ENCODE peak calls at places on chromosomes 5 and 9, in ten cellular contexts. One of them, this sample, is unnamed.
A peak's percentile ranks its signal among the peaks of the same experiment; 100 is the strongest.

GRCh38 chr9:135736979-135737839 is 35.2 kb downstream of the KCNT1 start:
- DNase-seq in GM12891: no peak
- DNase-seq in body of pancreas: no peak
- DNase-seq in IMR-90: no peak
- DNase-seq in uterus: no peak
- DNase-seq in heart left ventricle: no peak
- DNase-seq in erythroblast: no peak
- DNase-seq in breast epithelium: no peak
- DNase-seq in stomach: no peak
- DNase-seq in adrenal gland: no peak
- DNase-seq in this sample: no peak

GRCh38 chr9:108297025-108297424 is 558.8 kb downstream of the ACTL7B start:
- DNase-seq in GM12891: no peak
- DNase-seq in stomach: no peak
- DNase-seq in IMR-90: peak; percentile 73
- DNase-seq in uterus: peak; percentile 59
- DNase-seq in body of pancreas: peak; percentile 24
- DNase-seq in breast epithelium: peak; percentile 43
- DNase-seq in adrenal gland: no peak
- DNase-seq in heart left ventricle: no peak
- DNase-seq in erythroblast: no peak
- DNase-seq in this sample: peak; percentile 85

GRCh38 chr9:72894342-72894741 is 58.5 kb downstream of the ALDH1A1 start:
- DNase-seq in adrenal gland: no peak
- DNase-seq in breast epithelium: no peak
- DNase-seq in body of pancreas: no peak
- DNase-seq in uterus: no peak
- DNase-seq in erythroblast: no peak
- DNase-seq in IMR-90: peak; percentile 4
- DNase-seq in GM12891: no peak
- DNase-seq in stomach: no peak
- DNase-seq in heart left ventricle: no peak
- DNase-seq in this sample: no peak

GRCh38 chr5:141338538-141339306 is at the start of gene PCDHGA2:
- DNase-seq in GM12891: no peak
- DNase-seq in stomach: no peak
- DNase-seq in adrenal gland: no peak
- DNase-seq in uterus: no peak
- DNase-seq in IMR-90: peak; percentile 66
- DNase-seq in breast epithelium: no peak
- DNase-seq in erythroblast: peak; percentile 25
- DNase-seq in heart left ventricle: no peak
- DNase-seq in body of pancreas: peak; percentile 51
- DNase-seq in this sample: no peak

GRCh38 chr9:122875523-122875922 is 29.6 kb downstream of the RC3H2 start:
- DNase-seq in GM12891: no peak
- DNase-seq in stomach: no peak
- DNase-seq in body of pancreas: no peak
- DNase-seq in IMR-90: no peak
- DNase-seq in adrenal gland: no peak
- DNase-seq in heart left ventricle: no peak
- DNase-seq in erythroblast: no peak
- DNase-seq in uterus: no peak
- DNase-seq in breast epithelium: no peak
- DNase-seq in this sample: no peak

GRCh38 chr5:112004867-112005532 is 248.0 kb upstream of the NREP start:
- DNase-seq in uterus: no peak
- DNase-seq in stomach: no peak
- DNase-seq in breast epithelium: no peak
- DNase-seq in GM12891: no peak
- DNase-seq in body of pancreas: no peak
- DNase-seq in adrenal gland: no peak
- DNase-seq in heart left ventricle: no peak
- DNase-seq in erythroblast: no peak
- DNase-seq in IMR-90: peak; percentile 92
- DNase-seq in this sample: no peak

GRCh38 chr9:133641396-133641655 is 5.2 kb downstream of the DBH start:
- DNase-seq in erythroblast: no peak
- DNase-seq in GM12891: no peak
- DNase-seq in breast epithelium: no peak
- DNase-seq in body of pancreas: no peak
- DNase-seq in stomach: no peak
- DNase-seq in adrenal gland: no peak
- DNase-seq in heart left ventricle: no peak
- DNase-seq in uterus: no peak
- DNase-seq in IMR-90: no peak
- DNase-seq in this sample: no peak

GRCh38 chr9:85610074-85610855 is 131.5 kb downstream of the AGTPBP1 start:
- DNase-seq in breast epithelium: no peak
- DNase-seq in heart left ventricle: no peak
- DNase-seq in IMR-90: peak; percentile 82
- DNase-seq in uterus: no peak
- DNase-seq in adrenal gland: no peak
- DNase-seq in erythroblast: peak; percentile 81
- DNase-seq in stomach: no peak
- DNase-seq in body of pancreas: peak; percentile 18
- DNase-seq in GM12891: peak; percentile 23
- DNase-seq in this sample: peak; percentile 33

GRCh38 chr5:10481241-10481932 is 39.7 kb downstream of the ROPN1L start:
- DNase-seq in GM12891: no peak
- DNase-seq in uterus: no peak
- DNase-seq in body of pancreas: no peak
- DNase-seq in adrenal gland: no peak
- DNase-seq in IMR-90: no peak
- DNase-seq in erythroblast: no peak
- DNase-seq in breast epithelium: no peak
- DNase-seq in heart left ventricle: no peak
- DNase-seq in stomach: no peak
- DNase-seq in this sample: no peak

GRCh38 chr5:6568909-6569308 is 63.9 kb downstream of the NSUN2 start:
- DNase-seq in erythroblast: no peak
- DNase-seq in GM12891: no peak
- DNase-seq in heart left ventricle: no peak
- DNase-seq in body of pancreas: no peak
- DNase-seq in breast epithelium: no peak
- DNase-seq in IMR-90: no peak
- DNase-seq in stomach: no peak
- DNase-seq in uterus: no peak
- DNase-seq in adrenal gland: no peak
- DNase-seq in this sample: no peak

GRCh38 chr9:20606637-20607036 is 15.7 kb downstream of the MLLT3 start:
- DNase-seq in IMR-90: no peak
- DNase-seq in body of pancreas: peak; percentile 65
- DNase-seq in erythroblast: no peak
- DNase-seq in heart left ventricle: peak; percentile 27
- DNase-seq in stomach: no peak
- DNase-seq in adrenal gland: no peak
- DNase-seq in uterus: peak; percentile 17
- DNase-seq in GM12891: no peak
- DNase-seq in breast epithelium: no peak
- DNase-seq in this sample: no peak

GRCh38 chr5:23884405-23884804 is 377.0 kb downstream of the PRDM9 start:
- DNase-seq in heart left ventricle: no peak
- DNase-seq in IMR-90: no peak
- DNase-seq in stomach: no peak
- DNase-seq in uterus: no peak
- DNase-seq in body of pancreas: no peak
- DNase-seq in GM12891: no peak
- DNase-seq in adrenal gland: no peak
- DNase-seq in breast epithelium: no peak
- DNase-seq in erythroblast: no peak
- DNase-seq in this sample: no peak

GRCh38 chr5:132785864-132786263 is 8.8 kb upstream of the SEPTIN8 start:
- DNase-seq in body of pancreas: no peak
- DNase-seq in breast epithelium: no peak
- DNase-seq in adrenal gland: no peak
- DNase-seq in GM12891: no peak
- DNase-seq in stomach: no peak
- DNase-seq in IMR-90: no peak
- DNase-seq in heart left ventricle: no peak
- DNase-seq in uterus: no peak
- DNase-seq in erythroblast: no peak
- DNase-seq in this sample: peak; percentile 45

GRCh38 chr9:133927041-133927440 is 65.1 kb downstream of the VAV2 start:
- DNase-seq in breast epithelium: no peak
- DNase-seq in adrenal gland: no peak
- DNase-seq in body of pancreas: no peak
- DNase-seq in erythroblast: no peak
- DNase-seq in stomach: no peak
- DNase-seq in uterus: no peak
- DNase-seq in GM12891: no peak
- DNase-seq in IMR-90: peak; percentile 30
- DNase-seq in heart left ventricle: no peak
- DNase-seq in this sample: no peak

GRCh38 chr5:125043781-125044391 is 297.4 kb upstream of the ZNF608 start:
- DNase-seq in erythroblast: no peak
- DNase-seq in heart left ventricle: peak; percentile 86
- DNase-seq in stomach: peak; percentile 32
- DNase-seq in body of pancreas: peak; percentile 81
- DNase-seq in breast epithelium: peak; percentile 80
- DNase-seq in adrenal gland: peak; percentile 93
- DNase-seq in IMR-90: peak; percentile 56
- DNase-seq in uterus: peak; percentile 34
- DNase-seq in GM12891: no peak
- DNase-seq in this sample: peak; percentile 85

GRCh38 chr9:125361837-125362531 is 100.4 kb downstream of the GAPVD1 start:
- DNase-seq in breast epithelium: no peak
- DNase-seq in body of pancreas: no peak
- DNase-seq in GM12891: no peak
- DNase-seq in stomach: no peak
- DNase-seq in uterus: no peak
- DNase-seq in erythroblast: peak; percentile 62
- DNase-seq in adrenal gland: no peak
- DNase-seq in IMR-90: peak; percentile 17
- DNase-seq in heart left ventricle: no peak
- DNase-seq in this sample: no peak

GRCh38 chr5:36777105-36777757 is 99.3 kb upstream of the NIPBL start:
- DNase-seq in IMR-90: peak; percentile 27
- DNase-seq in body of pancreas: peak; percentile 50
- DNase-seq in heart left ventricle: no peak
- DNase-seq in breast epithelium: no peak
- DNase-seq in stomach: no peak
- DNase-seq in GM12891: no peak
- DNase-seq in uterus: no peak
- DNase-seq in adrenal gland: peak; percentile 26
- DNase-seq in erythroblast: no peak
- DNase-seq in this sample: no peak

GRCh38 chr9:137453643-137454081 is 5.5 kb downstream of the NSMF start:
- DNase-seq in stomach: peak; percentile 82
- DNase-seq in erythroblast: peak; percentile 77
- DNase-seq in adrenal gland: peak; percentile 85
- DNase-seq in breast epithelium: peak; percentile 67
- DNase-seq in body of pancreas: peak; percentile 60
- DNase-seq in heart left ventricle: peak; percentile 70
- DNase-seq in IMR-90: peak; percentile 58
- DNase-seq in GM12891: peak; percentile 91
- DNase-seq in uterus: peak; percentile 58
- DNase-seq in this sample: peak; percentile 95
- TF ChIP-seq POLR2A in stomach: no peak
- TF ChIP-seq POLR2A in erythroblast: no peak
- TF ChIP-seq POLR2A in adrenal gland: no peak
- TF ChIP-seq POLR2A in breast epithelium: no peak
- TF ChIP-seq POLR2A in body of pancreas: no peak
- TF ChIP-seq POLR2A in heart left ventricle: no peak
- TF ChIP-seq POLR2A in IMR-90: no peak
- TF ChIP-seq POLR2A in GM12891: no peak
- TF ChIP-seq POLR2A in uterus: no peak
- TF ChIP-seq POLR2A in this sample: no peak

GRCh38 chr9:19102631-19103345 is at the start of gene HAUS6:
- DNase-seq in heart left ventricle: peak; percentile 97
- DNase-seq in GM12891: peak; percentile 80
- DNase-seq in uterus: peak; percentile 96
- DNase-seq in stomach: peak; percentile 97
- DNase-seq in adrenal gland: peak; percentile 98
- DNase-seq in IMR-90: peak; percentile 96
- DNase-seq in erythroblast: peak; percentile 98
- DNase-seq in body of pancreas: peak; percentile 97
- DNase-seq in breast epithelium: peak; percentile 94
- DNase-seq in this sample: peak; percentile 99
- TF ChIP-seq POLR2A in heart left ventricle: peak; percentile 64
- TF ChIP-seq POLR2A in GM12891: peak; percentile 82
- TF ChIP-seq POLR2A in uterus: peak; percentile 69
- TF ChIP-seq POLR2A in stomach: peak; percentile 34
- TF ChIP-seq POLR2A in adrenal gland: peak; percentile 90
- TF ChIP-seq POLR2A in IMR-90: peak; percentile 56
- TF ChIP-seq POLR2A in erythroblast: peak; percentile 97
- TF ChIP-seq POLR2A in body of pancreas: peak; percentile 80
- TF ChIP-seq POLR2A in breast epithelium: peak; percentile 36
- TF ChIP-seq POLR2A in this sample: no peak

GRCh38 chr5:33840927-33841547 is 50.8 kb downstream of the ADAMTS12 start:
- DNase-seq in erythroblast: no peak
- DNase-seq in stomach: no peak
- DNase-seq in uterus: no peak
- DNase-seq in body of pancreas: no peak
- DNase-seq in adrenal gland: no peak
- DNase-seq in GM12891: no peak
- DNase-seq in breast epithelium: no peak
- DNase-seq in heart left ventricle: no peak
- DNase-seq in IMR-90: no peak
- DNase-seq in this sample: no peak
- TF ChIP-seq POLR2A in erythroblast: no peak
- TF ChIP-seq POLR2A in stomach: no peak
- TF ChIP-seq POLR2A in uterus: no peak
- TF ChIP-seq POLR2A in body of pancreas: no peak
- TF ChIP-seq POLR2A in adrenal gland: no peak
- TF ChIP-seq POLR2A in GM12891: no peak
- TF ChIP-seq POLR2A in breast epithelium: no peak
- TF ChIP-seq POLR2A in heart left ventricle: no peak
- TF ChIP-seq POLR2A in IMR-90: no peak
- TF ChIP-seq POLR2A in this sample: no peak

DNA sequence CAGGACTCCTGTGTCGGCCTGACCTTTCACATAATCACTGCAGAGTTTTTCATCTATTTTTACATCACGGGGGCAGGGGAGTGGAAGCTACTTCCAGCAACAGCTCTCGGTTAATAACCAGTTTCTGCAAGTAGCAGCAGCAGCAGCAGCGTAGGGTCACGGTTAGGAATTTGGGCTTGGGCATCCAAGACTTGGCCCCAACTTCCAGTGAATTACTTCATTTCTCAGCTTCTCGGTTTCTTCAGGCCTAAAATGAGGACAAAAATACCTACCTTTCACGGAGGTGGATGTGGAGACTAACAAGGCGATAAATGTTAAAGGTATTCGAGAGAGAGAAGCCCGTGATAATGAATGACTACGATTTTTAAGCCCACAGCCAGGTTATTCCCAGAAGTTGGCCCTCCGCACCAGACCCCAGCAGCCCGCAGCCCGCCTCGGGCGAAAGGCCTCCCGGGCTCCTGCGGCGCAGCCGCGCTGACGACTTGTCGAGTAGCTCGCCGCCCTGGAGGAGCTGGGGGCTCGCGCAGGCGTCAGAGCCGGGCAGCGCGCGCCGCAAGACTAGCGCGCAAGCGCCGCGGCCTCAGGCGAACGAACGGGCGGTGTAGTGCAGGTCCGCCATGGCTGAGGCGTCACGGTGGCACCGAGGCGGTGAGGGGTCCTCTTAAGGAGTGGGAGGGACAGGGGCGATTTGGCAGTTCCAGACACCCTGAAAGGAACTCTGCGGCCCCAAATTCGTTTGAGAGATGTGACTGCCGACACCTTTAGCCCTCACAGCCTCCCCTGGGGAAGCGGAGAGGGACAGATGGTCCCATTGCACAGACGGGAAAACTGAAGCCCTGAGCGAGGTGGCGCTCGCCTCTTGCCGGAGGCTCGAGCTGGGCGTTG is at the start of gene PKD2L2:
- DNase-seq in breast epithelium: peak; percentile 66
- DNase-seq in uterus: peak; percentile 84
- DNase-seq in heart left ventricle: peak; percentile 88
- DNase-seq in body of pancreas: peak; percentile 86
- DNase-seq in adrenal gland: peak; percentile 91
- DNase-seq in erythroblast: peak; percentile 92
- DNase-seq in stomach: peak; percentile 80
- DNase-seq in IMR-90: peak; percentile 64
- DNase-seq in GM12891: peak; percentile 61
- DNase-seq in this sample: peak; percentile 92
- TF ChIP-seq POLR2A in breast epithelium: peak; percentile 22
- TF ChIP-seq POLR2A in uterus: peak; percentile 42
- TF ChIP-seq POLR2A in heart left ventricle: peak; percentile 78
- TF ChIP-seq POLR2A in body of pancreas: peak; percentile 68
- TF ChIP-seq POLR2A in adrenal gland: peak; percentile 92
- TF ChIP-seq POLR2A in erythroblast: peak; percentile 88
- TF ChIP-seq POLR2A in stomach: no peak
- TF ChIP-seq POLR2A in IMR-90: no peak
- TF ChIP-seq POLR2A in GM12891: peak; percentile 96
- TF ChIP-seq POLR2A in this sample: no peak

This sample was measured in lower leg skin.